ENCODE peak calls at places on chromosomes 16 and 17, in four cellular contexts. E is GM12878, S is HepG2, M is K562. I is an unnamed sample.

GRCh38 chr16:66551788-66552287 is 538 bp upstream of the CKLF start:
- DNase-seq in E (no peak), S (no peak), M (no peak), I (no peak)

GRCh38 chr17:36980281-36980761 is 31.6 kb downstream of the AATF start:
- DNase-seq in E (no peak), S (no peak), M (no peak), I (peak)

GRCh38 chr16:57675752-57676623 is 7.9 kb downstream of the ADGRG3 start:
- DNase-seq in E (no peak), S (no peak), M (peak), I (peak)

GRCh38 chr16:56679813-56680212 is 2.5 kb upstream of the MT1X start:
- DNase-seq in E (no peak), S (peak), M (no peak), I (no peak)

GRCh38 chr17:71428897-71429296 is 691.9 kb upstream of the SOX9 start:
- DNase-seq in E (no peak), S (no peak), M (no peak), I (no peak)

GRCh38 chr16:2150418-2151187 is 2.2 kb downstream of the RAB26 start:
- DNase-seq in E (no peak), S (peak), M (no peak), I (peak)

GRCh38 chr16:1932050-1933028 is 10.7 kb downstream of the MSRB1 start:
- DNase-seq in E (no peak), S (peak), M (no peak), I (peak)

GRCh38 chr16:57538235-57538711 is 1.9 kb upstream of the CCDC102A start:
- DNase-seq in E (no peak), S (no peak), M (no peak), I (no peak)

GRCh38 chr17:49629447-49629846 is 48.5 kb downstream of the SPOP start:
- DNase-seq in E (no peak), S (no peak), M (no peak), I (no peak)

GRCh38 chr16:50667497-50668367 is 13.4 kb downstream of the SNX20 start:
- DNase-seq in E (no peak), S (no peak), M (no peak), I (no peak)

GRCh38 chr16:50666658-50667496 is 14.2 kb downstream of the SNX20 start:
- DNase-seq in E (peak), S (no peak), M (no peak), I (no peak)

GRCh38 chr16:50664270-50664669 is 16.8 kb downstream of the SNX20 start:
- DNase-seq in E (no peak), S (no peak), M (no peak), I (no peak)

GRCh38 chr16:50662306-50662940 is 18.7 kb downstream of the SNX20 start:
- DNase-seq in E (no peak), S (no peak), M (no peak), I (no peak)

GRCh38 chr16:50665128-50665878 is 15.8 kb downstream of the SNX20 start:
- DNase-seq in E (no peak), S (peak), M (peak), I (peak)
- TF ChIP-seq MYC in E (no peak), S (no peak), M (no peak), I (no peak)

GRCh38 chr17:38848557-38848891 is 5.0 kb downstream of the RPL23 start:
- DNase-seq in E (no peak), S (no peak), M (no peak), I (no peak)

GRCh38 chr17:38848939-38849563 is 4.5 kb downstream of the RPL23 start:
- DNase-seq in E (no peak), S (no peak), M (no peak), I (no peak)

DNA sequence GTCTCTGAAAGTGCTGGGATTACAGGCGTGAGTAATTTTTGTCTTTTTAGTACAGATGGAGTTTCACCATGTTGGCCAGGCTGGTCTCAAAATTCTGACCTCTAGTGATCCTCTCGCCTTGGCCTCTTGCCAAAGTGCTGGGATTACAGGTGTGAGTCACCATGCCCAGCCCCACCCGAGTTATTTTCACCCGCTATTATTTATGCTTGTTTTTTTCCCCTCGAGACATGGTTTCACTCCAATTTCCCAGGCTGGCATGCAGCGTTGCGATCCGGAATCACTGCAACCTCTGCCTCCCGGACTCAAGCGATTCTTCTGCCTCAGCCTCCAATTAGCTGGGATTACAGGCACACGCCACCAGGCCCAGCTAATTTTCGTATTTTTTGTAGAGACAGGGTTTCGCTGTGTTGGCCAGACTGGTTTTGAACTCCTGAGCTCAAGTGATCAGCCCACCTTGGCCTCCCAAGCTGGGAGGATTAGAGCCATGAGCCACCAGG is 9.2 kb downstream of the RPL23 start:
- DNase-seq in E (no peak), S (peak), M (no peak), I (no peak)
- TF ChIP-seq CHD4 in E (no peak), S (no peak), M (no peak), I (no peak)

GRCh38 chr17:68035131-68035522 is 408 bp upstream of the KPNA2 start:
- DNase-seq in E (no peak), S (no peak), M (no peak), I (peak)
- TF ChIP-seq MYC in E (no peak), S (no peak), M (no peak), I (peak)

GRCh38 chr16:12060751-12061150 is 84.2 kb downstream of the SNX29 start:
- DNase-seq in E (peak), S (no peak), M (no peak), I (no peak)
- TF ChIP-seq CHD4 in E (no peak), S (no peak), M (no peak), I (no peak)

DNA sequence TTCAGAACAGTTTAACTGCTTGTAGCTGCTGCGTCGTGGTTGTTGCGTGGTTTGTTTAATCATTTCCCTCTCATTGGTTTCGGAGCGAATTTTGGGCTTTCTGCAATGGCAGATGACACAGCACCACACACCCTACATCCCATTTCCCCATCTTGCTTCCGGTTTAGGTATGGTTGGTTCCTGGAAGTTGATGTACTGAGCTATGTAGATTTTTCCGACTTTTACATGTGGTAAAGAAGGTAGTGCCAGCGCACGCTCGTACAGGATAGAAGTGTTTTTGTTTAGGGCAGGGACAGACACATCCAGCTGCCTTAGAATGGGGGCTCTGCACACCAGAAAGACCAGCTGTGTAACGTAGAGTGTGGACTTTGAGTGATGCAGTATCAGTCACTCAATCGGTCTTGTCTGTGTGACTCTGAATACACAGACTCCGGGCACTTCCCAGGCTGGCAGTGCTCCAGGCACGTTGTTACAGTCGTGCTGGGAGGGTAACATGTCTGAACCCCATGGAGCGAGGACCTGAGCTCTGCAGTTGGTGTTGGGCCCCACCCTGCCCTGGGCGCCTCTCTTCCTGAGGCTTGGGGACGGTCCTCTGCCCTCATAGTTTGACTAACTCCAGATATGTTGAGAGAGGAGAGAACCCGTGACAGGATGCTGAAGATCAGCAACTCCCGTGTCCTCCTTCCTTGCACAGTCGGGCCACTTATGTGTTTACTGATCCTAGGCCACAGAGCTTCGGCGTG is 172.0 kb upstream of the CHMP6 start:
- DNase-seq in E (no peak), S (peak), M (no peak), I (no peak)
- TF ChIP-seq MYC in E (no peak), S (no peak), M (no peak), I (no peak)

GRCh38 chr17:21127508-21128077 is 829 bp downstream of the DHRS7B start:
- DNase-seq in E (no peak), S (no peak), M (no peak), I (no peak)
- TF ChIP-seq CHD4 in E (no peak), S (no peak), M (no peak), I (no peak)

GRCh38 chr16:82776466-82777146 is 149.8 kb downstream of the CDH13 start:
- DNase-seq in E (no peak), S (no peak), M (no peak), I (no peak)
- TF ChIP-seq MYC in E (no peak), S (no peak), M (no peak), I (no peak)

I was measured in A549.